ENCODE peak calls at places on chromosomes 5 and 9, in six cellular contexts. E is stomach, U is mucosa of descending colon, R is right lobe of liver, L is GM12878, S is dorsolateral prefrontal cortex. Q is an unnamed sample.

GRCh38 chr9:129206401-129206800 is 28.3 kb upstream of the IER5L start:
- DNase-seq in U (no peak), L (no peak), E (no peak), S (no peak), R (no peak), Q (no peak)

GRCh38 chr9:136351237-136351800 is 12.2 kb downstream of the DNLZ start:
- DNase-seq in E (no peak), R (no peak), U (no peak), L (no peak), S (no peak), Q (no peak)

GRCh38 chr9:89438194-89438593 is 59.7 kb downstream of the SEMA4D start:
- DNase-seq in R (no peak), L (no peak), S (no peak), U (no peak), E (no peak), Q (no peak)

GRCh38 chr5:149188383-149188782 is 47.1 kb downstream of the ABLIM3 start:
- DNase-seq in R (no peak), E (no peak), U (no peak), L (no peak), S (no peak), Q (no peak)

GRCh38 chr9:35645736-35646582 is 4.8 kb downstream of the SIT1 start:
- DNase-seq in S (no peak), E (peak; percentile 45), U (peak; percentile 66), R (no peak), L (no peak), Q (no peak)

GRCh38 chr9:38226491-38226951 is 157.5 kb upstream of the SHB start:
- DNase-seq in L (no peak), S (no peak), R (no peak), E (no peak), U (no peak), Q (no peak)

GRCh38 chr9:74858753-74859414 is 28.8 kb downstream of the TRPM6 start:
- DNase-seq in U (no peak), E (no peak), S (no peak), R (no peak), L (no peak), Q (no peak)

GRCh38 chr9:131524578-131525315 is 6.3 kb downstream of the UCK1 start:
- DNase-seq in S (no peak), E (no peak), R (no peak), L (no peak), U (no peak), Q (no peak)

GRCh38 chr5:16431482-16431881 is 34.1 kb downstream of the ZNF622 start:
- DNase-seq in U (no peak), E (no peak), R (no peak), L (no peak), S (no peak), Q (no peak)

GRCh38 chr5:16427572-16427971 is 38.0 kb downstream of the ZNF622 start:
- DNase-seq in L (no peak), S (no peak), R (no peak), U (no peak), E (no peak), Q (no peak)

GRCh38 chr5:16430349-16431089 is 35.1 kb downstream of the ZNF622 start:
- DNase-seq in S (no peak), U (no peak), E (no peak), R (no peak), L (no peak), Q (no peak)

DNA sequence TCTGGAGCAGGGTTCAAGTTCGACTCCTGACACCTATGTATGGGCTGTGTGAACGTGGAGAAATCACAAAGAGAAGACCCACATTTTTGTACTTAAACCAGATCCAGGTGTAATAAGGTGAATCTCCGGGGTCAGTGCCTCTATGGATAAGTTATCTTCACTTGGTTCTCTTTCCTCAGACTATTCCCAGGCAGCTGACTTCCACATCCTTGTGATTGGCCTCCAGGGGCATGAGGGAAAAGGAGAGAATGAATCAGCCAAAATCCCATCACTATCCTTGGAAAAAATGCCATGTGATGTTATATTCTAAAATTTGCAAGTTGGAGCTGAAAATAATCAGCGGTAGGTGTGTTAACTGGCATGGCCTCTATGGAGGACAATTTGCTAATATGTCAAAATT is 37.2 kb downstream of the ZNF622 start:
- DNase-seq in L (no peak), S (no peak), E (no peak), U (no peak), R (no peak), Q (no peak)
- TF ChIP-seq CTCF in L (no peak), S (no peak), E (no peak), U (no peak), R (no peak), Q (no peak)

GRCh38 chr9:18405240-18405639 is 68.7 kb upstream of the ADAMTSL1 start:
- DNase-seq in R (no peak), S (no peak), E (no peak), L (no peak), U (no peak), Q (no peak)
- TF ChIP-seq CTCF in R (no peak), S (no peak), E (no peak), L (no peak), U (no peak), Q (no peak)

GRCh38 chr9:34045903-34046302 is 2.8 kb downstream of the UBAP2 start:
- DNase-seq in E (no peak), R (no peak), U (no peak), L (no peak), S (no peak), Q (no peak)

GRCh38 chr9:34047864-34048729 is 590 bp downstream of the UBAP2 start:
- DNase-seq in R (no peak), S (peak; percentile 46), E (peak; percentile 37), U (peak; percentile 67), L (no peak), Q (no peak)

GRCh38 chr9:34049630-34050384 is 1.1 kb upstream of the UBAP2 start:
- DNase-seq in E (peak; percentile 28), S (no peak), U (peak; percentile 17), R (no peak), L (no peak), Q (no peak)

GRCh38 chr9:34046784-34047379 is 1.8 kb downstream of the UBAP2 start:
- DNase-seq in U (peak; percentile 60), E (no peak), S (no peak), R (no peak), L (peak; percentile 17), Q (no peak)

DNA sequence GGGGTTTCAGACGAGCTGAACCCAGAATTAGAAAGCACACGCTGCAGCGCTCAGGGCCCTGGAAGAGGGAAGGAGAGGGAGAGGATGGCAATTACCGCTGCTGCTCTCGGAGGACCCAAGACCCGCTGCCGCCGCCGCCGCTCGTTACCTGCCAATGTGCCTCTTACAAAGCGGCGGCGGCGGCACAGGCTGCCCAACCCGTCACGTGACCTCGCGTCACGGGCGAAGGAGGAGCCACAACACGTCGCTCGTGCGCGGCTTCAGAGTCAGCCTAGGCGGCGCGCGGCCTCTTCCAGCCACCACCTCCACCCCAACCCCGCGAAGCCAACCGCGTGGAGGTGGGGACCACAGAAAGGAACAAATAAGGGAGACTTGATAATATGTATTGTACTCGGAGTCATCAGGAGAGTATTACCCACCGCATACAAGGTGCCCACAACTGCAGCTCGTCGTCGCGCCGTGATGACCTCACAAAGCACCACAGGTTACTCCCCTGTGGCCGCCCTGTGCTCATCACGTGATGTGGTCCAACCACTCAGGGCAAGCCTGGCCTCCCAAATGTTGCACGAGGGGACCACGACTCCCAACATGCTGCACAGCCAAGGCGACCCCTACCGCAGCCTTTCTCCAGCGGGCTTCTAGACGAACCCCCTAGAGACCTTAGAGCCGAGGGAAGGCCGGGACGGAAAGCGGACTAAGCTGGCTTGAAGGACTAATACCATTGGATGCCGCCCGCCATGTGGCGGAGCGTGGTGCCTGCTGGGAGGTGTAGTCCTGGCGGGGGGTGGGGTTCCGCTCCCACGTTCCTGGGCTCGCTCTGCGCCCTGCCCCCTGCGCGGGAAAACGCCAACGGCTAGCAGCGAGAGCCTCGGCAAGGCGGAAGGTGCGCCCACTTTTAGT is at the start of gene UBAP2:
- DNase-seq in S (peak; percentile 98), E (peak; percentile 99), R (peak; percentile 99), U (peak; percentile 99), L (peak; percentile 95), Q (peak; percentile 99)
- TF ChIP-seq CTCF in S (peak; percentile 3), E (no peak), R (no peak), U (no peak), L (no peak), Q (peak; percentile 27)

DNA sequence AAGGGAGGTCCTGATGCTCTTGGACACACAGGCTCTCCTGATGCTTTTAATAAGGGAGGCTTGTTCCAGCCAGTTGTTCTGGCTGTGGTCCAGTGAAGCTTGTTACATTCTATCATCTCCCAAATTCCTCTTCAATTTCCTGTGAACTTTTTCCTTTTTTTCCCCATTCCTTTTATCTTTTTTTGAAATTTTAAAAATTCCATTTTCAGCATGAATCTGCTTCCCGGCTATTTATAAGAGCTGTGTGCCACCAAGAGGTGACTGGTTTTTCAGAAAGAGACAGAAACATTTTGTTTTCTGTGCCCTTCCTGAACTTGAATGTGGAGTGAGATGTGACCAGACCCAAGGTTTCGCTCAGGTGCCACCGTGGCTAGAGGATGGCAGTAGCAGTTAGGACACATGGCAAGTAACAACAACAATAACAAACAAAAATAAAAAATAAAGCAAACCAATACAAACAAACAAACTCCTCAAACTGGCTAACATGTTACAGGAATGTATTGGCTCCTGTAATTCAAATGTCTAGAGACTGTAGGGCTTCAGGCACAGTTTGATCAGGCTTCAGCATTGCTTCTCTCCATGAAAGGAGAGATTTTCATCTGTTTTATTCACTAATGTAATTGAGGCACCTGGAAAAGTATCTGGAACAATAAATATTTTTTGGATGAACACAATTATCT is 121.1 kb downstream of the BOD1 start:
- DNase-seq in U (no peak), E (no peak), S (no peak), R (no peak), L (no peak), Q (no peak)
- TF ChIP-seq CTCF in U (no peak), E (no peak), S (no peak), R (no peak), L (no peak), Q (peak; percentile 78)

GRCh38 chr9:82363666-82364065 is 375.1 kb downstream of the SPATA31D1 start:
- DNase-seq in S (no peak), L (no peak), U (no peak), R (no peak), E (no peak), Q (no peak)
- TF ChIP-seq CTCF in S (no peak), L (no peak), U (no peak), R (no peak), E (no peak), Q (no peak)

GRCh38 chr5:91243859-91244258 is 139.3 kb downstream of the ARRDC3 start:
- DNase-seq in R (no peak), E (no peak), S (no peak), U (no peak), L (no peak), Q (no peak)

GRCh38 chr5:91243286-91243685 is 139.8 kb downstream of the ARRDC3 start:
- DNase-seq in R (no peak), U (no peak), S (no peak), E (no peak), L (no peak), Q (no peak)

GRCh38 chr5:91245074-91245452 is 138.1 kb downstream of the ARRDC3 start:
- DNase-seq in R (no peak), U (no peak), S (no peak), E (no peak), L (no peak), Q (no peak)

GRCh38 chr5:91244380-91245073 is 138.6 kb downstream of the ARRDC3 start:
- DNase-seq in S (no peak), R (no peak), U (no peak), L (no peak), E (no peak), Q (no peak)

GRCh38 chr5:91245871-91246270 is 137.2 kb downstream of the ARRDC3 start:
- DNase-seq in E (no peak), R (no peak), S (no peak), U (no peak), L (no peak), Q (no peak)
- TF ChIP-seq CTCF in E (no peak), R (no peak), S (no peak), U (no peak), L (peak; percentile 26), Q (peak; percentile 47)

GRCh38 chr9:117344892-117345660 is 69.8 kb downstream of the ASTN2 start:
- DNase-seq in E (no peak), S (no peak), U (no peak), L (no peak), R (no peak), Q (no peak)
- TF ChIP-seq CTCF in E (no peak), S (no peak), U (no peak), L (no peak), R (no peak), Q (no peak)

Q was measured in chondrocyte.